ENCODE peak calls at places on chromosomes 11 and 22, in four cellular contexts. X is pancreas, M is left ventricle myocardium inferior, D is suprapubic skin. P is an unnamed sample.

GRCh38 chr22:24942301-24942700 is 4.2 kb downstream of the LHFPL7 start:
- DNase-seq in X (peak; percentile 80), M (no peak), D (no peak), P (no peak)

GRCh38 chr11:130897262-130898182 is 18.8 kb downstream of the SNX19 start:
- DNase-seq in X (peak; percentile 61), M (peak; percentile 69), D (no peak), P (peak; percentile 88)

GRCh38 chr22:39174498-39175120 is 22.1 kb upstream of the CBX7 start:
- DNase-seq in X (peak; percentile 82), M (peak; percentile 77), D (peak; percentile 83), P (peak; percentile 93)

GRCh38 chr11:123601136-123601535 is 53.3 kb downstream of the SCN3B start:
- DNase-seq in X (no peak), M (no peak), D (no peak), P (no peak)

GRCh38 chr11:69367211-69367964 is 73.4 kb downstream of the MYEOV start:
- DNase-seq in X (no peak), M (no peak), D (peak; percentile 53), P (no peak)

GRCh38 chr11:72239296-72239848 is 4.6 kb downstream of the PHOX2A start:
- DNase-seq in X (peak; percentile 71), M (peak; percentile 71), D (peak; percentile 84), P (no peak)

GRCh38 chr11:77517753-77518152 is 43.9 kb upstream of the PAK1 start:
- DNase-seq in X (no peak), M (no peak), D (no peak), P (no peak)

GRCh38 chr11:128874406-128874805 is 7.3 kb upstream of the KCNJ1 start:
- DNase-seq in X (no peak), M (no peak), D (peak; percentile 18), P (no peak)

GRCh38 chr22:27507935-27508504 is 293.5 kb downstream of the MN1 start:
- DNase-seq in X (no peak), M (no peak), D (no peak), P (no peak)

GRCh38 chr22:42959472-42960145 is 55.3 kb downstream of the PACSIN2 start:
- DNase-seq in X (peak; percentile 61), M (peak; percentile 55), D (peak; percentile 60), P (no peak)

GRCh38 chr11:12242926-12243325 is 132.5 kb downstream of the MICAL2 start:
- DNase-seq in X (no peak), M (no peak), D (no peak), P (no peak)

GRCh38 chr11:221998-222789 is 13.9 kb downstream of the SIRT3 start:
- DNase-seq in X (no peak), M (no peak), D (peak; percentile 69), P (peak; percentile 45)

GRCh38 chr22:44685384-44686056 is 16.5 kb upstream of the PRR5 start:
- DNase-seq in X (no peak), M (no peak), D (no peak), P (no peak)

GRCh38 chr11:82996966-82997606 is 74.6 kb downstream of the RAB30 start:
- DNase-seq in X (peak; percentile 63), M (no peak), D (no peak), P (no peak)

GRCh38 chr11:47523491-47524199 is 29.3 kb downstream of the CELF1 start:
- DNase-seq in X (no peak), M (no peak), D (no peak), P (no peak)

GRCh38 chr11:43693731-43694130 is 13.2 kb downstream of the HSD17B12 start:
- DNase-seq in X (no peak), M (no peak), D (no peak), P (no peak)

GRCh38 chr11:128525411-128526243 is 61.7 kb downstream of the ETS1 start:
- DNase-seq in X (no peak), M (no peak), D (no peak), P (no peak)

GRCh38 chr22:30435674-30436126 is 10.1 kb downstream of the MTFP1 start:
- DNase-seq in X (no peak), M (no peak), D (no peak), P (no peak)

GRCh38 chr22:39567135-39567946 is 3.2 kb upstream of the CACNA1I start:
- DNase-seq in X (no peak), M (no peak), D (no peak), P (no peak)

GRCh38 chr11:68498903-68499883 is 38.6 kb downstream of the PPP6R3 start:
- DNase-seq in X (no peak), M (no peak), D (no peak), P (no peak)

GRCh38 chr22:29994941-29995340 is 85.3 kb upstream of the HORMAD2 start:
- DNase-seq in X (no peak), M (no peak), D (no peak), P (no peak)

GRCh38 chr11:104089481-104089880 is 53.0 kb downstream of the DDI1 start:
- DNase-seq in X (no peak), M (no peak), D (no peak), P (no peak)

GRCh38 chr11:14015711-14016110 is 53.2 kb downstream of the SPON1 start:
- DNase-seq in X (no peak), M (no peak), D (no peak), P (no peak)

GRCh38 chr11:83574516-83574915 is 288.3 kb upstream of the CCDC90B start:
- DNase-seq in X (no peak), M (no peak), D (no peak), P (no peak)

GRCh38 chr11:76615950-76616349 is 54.6 kb downstream of the LRRC32 start:
- DNase-seq in X (no peak), M (peak; percentile 74), D (peak; percentile 78), P (no peak)

GRCh38 chr11:37449146-37449545 is 851.1 kb upstream of the RAG2 start:
- DNase-seq in X (no peak), M (no peak), D (no peak), P (no peak)

GRCh38 chr11:76392889-76393288 is 11.8 kb downstream of the GVQW3 start:
- DNase-seq in X (no peak), M (no peak), D (no peak), P (no peak)

GRCh38 chr22:37559521-37559900 is 769 bp upstream of the CDC42EP1 start:
- DNase-seq in X (peak; percentile 43), M (no peak), D (no peak), P (no peak)
- H3K27ac ChIP-seq in X (peak overlapping the region; percentile 89), M (peak overlapping the region; percentile 98), D (peak overlapping the region; percentile 99), P (peak overlapping the region; percentile 93)

GRCh38 chr11:75031224-75031753 is 42.6 kb downstream of the NEU3 start:
- DNase-seq in X (no peak), M (no peak), D (no peak), P (no peak)

GRCh38 chr11:75029836-75030631 is 41.3 kb downstream of the NEU3 start:
- DNase-seq in X (no peak), M (no peak), D (no peak), P (no peak)

GRCh38 chr11:75032550-75032935 is 43.8 kb downstream of the NEU3 start:
- DNase-seq in X (no peak), M (no peak), D (no peak), P (no peak)

GRCh38 chr11:75033916-75034315 is 45.2 kb downstream of the NEU3 start:
- DNase-seq in X (no peak), M (no peak), D (no peak), P (no peak)

DNA sequence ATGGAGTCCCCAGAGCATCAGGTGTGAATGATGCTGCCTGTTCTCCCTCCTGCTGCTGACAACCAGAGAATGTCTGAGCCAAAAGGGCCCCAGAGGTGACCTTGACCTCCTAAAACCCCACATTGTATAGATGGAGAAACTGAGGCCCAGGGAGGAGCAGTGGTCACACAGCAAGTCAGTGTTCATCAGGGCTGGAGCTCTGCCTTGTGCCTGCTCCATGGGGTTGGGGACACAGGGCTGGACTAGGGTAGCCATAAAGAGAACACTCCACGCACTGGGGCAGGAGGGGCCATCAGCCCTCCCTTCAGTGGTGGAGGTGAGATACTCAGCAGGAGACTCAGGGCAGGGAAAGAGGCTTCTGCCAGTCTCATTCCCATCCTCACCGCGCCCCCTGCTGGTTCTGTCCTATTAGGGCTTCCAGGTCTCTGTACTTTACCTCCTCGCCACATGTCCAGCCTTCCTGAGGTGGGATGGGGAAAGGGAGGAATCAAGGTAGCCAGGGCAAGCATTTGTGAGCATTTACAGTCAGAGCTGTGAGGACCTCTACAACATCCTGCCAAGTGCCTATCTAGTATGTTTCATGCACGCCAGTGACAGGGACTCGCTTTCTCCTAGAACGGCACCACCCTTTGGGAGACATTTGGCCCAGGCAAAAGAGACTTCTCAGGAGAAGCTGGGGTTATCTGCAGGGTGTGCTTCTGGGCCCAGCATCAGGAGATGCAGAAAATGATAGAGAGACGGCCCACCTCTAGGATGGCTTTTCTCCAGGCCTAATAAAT is 43.2 kb downstream of the NEU3 start:
- DNase-seq in X (peak; percentile 83), M (peak; percentile 70), D (no peak), P (no peak)
- H3K27ac ChIP-seq in X (no peak overlapping the region), M (no peak overlapping the region), D (no peak overlapping the region), P (no peak overlapping the region)

GRCh38 chr22:36297568-36297967 is 44.6 kb downstream of the APOL1 start:
- DNase-seq in X (peak; percentile 16), M (no peak), D (no peak), P (no peak)

GRCh38 chr22:36299911-36300310 is 47.0 kb downstream of the APOL1 start:
- DNase-seq in X (peak; percentile 34), M (no peak), D (no peak), P (no peak)

GRCh38 chr22:36298118-36298517 is 45.2 kb downstream of the APOL1 start:
- DNase-seq in X (peak; percentile 12), M (no peak), D (no peak), P (no peak)

GRCh38 chr22:36299295-36299694 is 46.4 kb downstream of the APOL1 start:
- DNase-seq in X (peak; percentile 51), M (no peak), D (no peak), P (no peak)

DNA sequence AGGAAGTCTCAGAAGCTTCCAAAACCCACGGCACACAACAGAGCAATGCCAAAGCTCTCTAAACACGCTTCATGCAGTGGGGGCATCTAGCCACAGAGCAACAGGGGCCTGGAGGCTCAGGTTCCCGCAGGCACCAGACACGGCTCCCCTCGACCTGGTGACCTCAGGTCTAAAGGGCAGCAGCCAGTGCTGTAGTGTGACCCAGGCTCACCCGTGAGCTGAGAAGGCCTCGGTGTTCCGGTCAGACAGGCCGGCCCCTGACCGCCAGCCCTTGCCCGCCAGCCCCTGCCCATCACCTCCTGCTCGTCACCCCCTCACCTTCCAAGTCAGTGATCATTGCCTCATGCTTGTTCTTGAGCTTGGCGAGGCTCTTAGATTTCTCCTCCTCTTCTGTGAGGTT is 45.7 kb downstream of the APOL1 start:
- DNase-seq in X (peak; percentile 26), M (no peak), D (no peak), P (no peak)
- H3K27ac ChIP-seq in X (no peak overlapping the region), M (no peak overlapping the region), D (no peak overlapping the region), P (no peak overlapping the region)

GRCh38 chr11:26782220-26782619 is 60.4 kb upstream of the SLC5A12 start:
- DNase-seq in X (no peak), M (no peak), D (no peak), P (no peak)

GRCh38 chr11:26777276-26777939 is 55.5 kb upstream of the SLC5A12 start:
- DNase-seq in X (no peak), M (no peak), D (no peak), P (no peak)

GRCh38 chr11:26778000-26778757 is 56.3 kb upstream of the SLC5A12 start:
- DNase-seq in X (no peak), M (no peak), D (no peak), P (no peak)

GRCh38 chr11:26780686-26781085 is 58.8 kb upstream of the SLC5A12 start:
- DNase-seq in X (no peak), M (no peak), D (no peak), P (no peak)

DNA sequence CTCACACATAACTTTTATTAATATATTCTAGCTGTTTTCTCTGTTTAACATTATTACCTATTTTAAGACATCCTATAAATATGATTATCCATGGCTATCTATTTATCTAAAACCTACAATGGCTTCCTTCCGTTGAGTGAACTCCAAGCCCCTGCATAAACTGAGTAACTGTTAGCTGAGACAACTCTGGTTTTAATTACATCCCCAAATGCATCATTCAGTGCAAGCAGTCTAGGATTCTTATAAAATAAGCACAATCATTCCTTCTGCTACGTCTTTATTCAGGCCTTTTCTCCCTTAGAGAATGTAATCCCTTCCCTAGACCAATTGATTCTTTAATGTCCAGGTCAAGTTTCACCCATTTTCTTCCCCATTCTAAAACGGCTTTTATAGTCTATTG is 57.6 kb upstream of the SLC5A12 start:
- DNase-seq in X (no peak), M (no peak), D (no peak), P (no peak)
- H3K27ac ChIP-seq in X (no peak overlapping the region), M (no peak overlapping the region), D (no peak overlapping the region), P (peak overlapping the region; percentile 57)